ENCODE peak calls at places on chromosomes 5 and 9, in five cellular contexts. F, R, S, U and X are unnamed samples.

GRCh38 chr9:124321935-124322334 is 64.2 kb downstream of the NEK6 start:
- DNase-seq in F (no peak), R (no peak), S (no peak), U (no peak), X (no peak)

GRCh38 chr9:77864096-77864889 is 167.3 kb downstream of the GNAQ start:
- DNase-seq in U (no peak), S (no peak), R (no peak), F (no peak), X (no peak)

GRCh38 chr5:89377752-89378455 is 494.9 kb upstream of the MEF2C start:
- DNase-seq in S (no peak), R (no peak), U (no peak), F (no peak), X (no peak)

GRCh38 chr9:31674264-31674663 is 710.2 kb upstream of the ACO1 start:
- DNase-seq in U (no peak), R (no peak), S (no peak), F (no peak), X (no peak)

GRCh38 chr5:172162348-172162747 is 25.7 kb downstream of the STK10 start:
- DNase-seq in F (no peak), S (no peak), U (no peak), R (no peak), X (no peak)

GRCh38 chr9:7777776-7778175 is 21.8 kb downstream of the DMAC1 start:
- DNase-seq in U (no peak), S (no peak), F (no peak), R (no peak), X (no peak)

GRCh38 chr5:149317281-149318048 is 27.8 kb upstream of the GRPEL2 start:
- DNase-seq in F (no peak), U (no peak), S (no peak), R (peak; percentile 27), X (no peak)

GRCh38 chr9:126707083-126707482 is 93.4 kb downstream of the LMX1B start:
- DNase-seq in U (no peak), S (no peak), F (no peak), R (no peak), X (no peak)

GRCh38 chr9:107174441-107174840 is 108.6 kb upstream of the RAD23B start:
- DNase-seq in U (no peak), S (no peak), F (no peak), R (no peak), X (no peak)

GRCh38 chr5:176700239-176700847 is 53.1 kb downstream of the TSPAN17 start:
- DNase-seq in R (no peak), S (no peak), F (no peak), U (no peak), X (no peak)